ENCODE peak calls at places on chromosomes 12 and 14, in six cellular contexts. One of them, this sample, is unnamed.

GRCh38 chr12:80711866-80712265 is 4.4 kb downstream of the MYF6 start:
- DNase-seq in fibroblast of lung: no peak
- DNase-seq in prostate gland: no peak
- DNase-seq in KBM-7: no peak
- DNase-seq in amniotic stem cell: no peak
- DNase-seq in GM20000: no peak
- DNase-seq in this sample: no peak

GRCh38 chr12:70190252-70191010 is 52.8 kb upstream of the CNOT2 start:
- DNase-seq in fibroblast of lung: peak; percentile 41
- DNase-seq in prostate gland: no peak
- DNase-seq in KBM-7: no peak
- DNase-seq in amniotic stem cell: no peak
- DNase-seq in GM20000: no peak
- DNase-seq in this sample: no peak

GRCh38 chr12:25800101-25800500 is 158.4 kb upstream of the RASSF8 start:
- DNase-seq in fibroblast of lung: peak; percentile 37
- DNase-seq in prostate gland: no peak
- DNase-seq in KBM-7: peak; percentile 68
- DNase-seq in amniotic stem cell: no peak
- DNase-seq in GM20000: no peak
- DNase-seq in this sample: no peak

GRCh38 chr14:30791522-30792351 is 82.6 kb upstream of the COCH start:
- DNase-seq in fibroblast of lung: no peak
- DNase-seq in prostate gland: no peak
- DNase-seq in KBM-7: no peak
- DNase-seq in amniotic stem cell: no peak
- DNase-seq in GM20000: no peak
- DNase-seq in this sample: no peak

GRCh38 chr12:125145196-125145595 is 80.0 kb downstream of the AACS start:
- DNase-seq in fibroblast of lung: no peak
- DNase-seq in prostate gland: no peak
- DNase-seq in KBM-7: no peak
- DNase-seq in amniotic stem cell: no peak
- DNase-seq in GM20000: no peak
- DNase-seq in this sample: no peak

GRCh38 chr14:104361921-104362681 is 217.5 kb upstream of the C14orf180 start:
- DNase-seq in fibroblast of lung: no peak
- DNase-seq in prostate gland: no peak
- DNase-seq in KBM-7: no peak
- DNase-seq in amniotic stem cell: no peak
- DNase-seq in GM20000: no peak
- DNase-seq in this sample: no peak

GRCh38 chr14:91311284-91311662 is 66.8 kb upstream of the GPR68 start:
- DNase-seq in fibroblast of lung: no peak
- DNase-seq in prostate gland: no peak
- DNase-seq in KBM-7: no peak
- DNase-seq in amniotic stem cell: no peak
- DNase-seq in GM20000: no peak
- DNase-seq in this sample: no peak

GRCh38 chr12:1933342-1933992 is 15.0 kb upstream of the CACNA2D4 start:
- DNase-seq in fibroblast of lung: peak; percentile 77
- DNase-seq in prostate gland: no peak
- DNase-seq in KBM-7: peak; percentile 73
- DNase-seq in amniotic stem cell: no peak
- DNase-seq in GM20000: peak; percentile 76
- DNase-seq in this sample: no peak

GRCh38 chr12:56571131-56571530 is 49.5 kb downstream of the RBMS2 start:
- DNase-seq in fibroblast of lung: no peak
- DNase-seq in prostate gland: no peak
- DNase-seq in KBM-7: no peak
- DNase-seq in amniotic stem cell: no peak
- DNase-seq in GM20000: no peak
- DNase-seq in this sample: no peak

GRCh38 chr12:115468087-115468510 is 784.1 kb upstream of the TBX3 start:
- DNase-seq in fibroblast of lung: peak; percentile 33
- DNase-seq in prostate gland: no peak
- DNase-seq in KBM-7: no peak
- DNase-seq in amniotic stem cell: no peak
- DNase-seq in GM20000: no peak
- DNase-seq in this sample: no peak

GRCh38 chr12:129615001-129615400 is 288.8 kb downstream of the TMEM132D start:
- DNase-seq in fibroblast of lung: peak; percentile 77
- DNase-seq in prostate gland: no peak
- DNase-seq in KBM-7: no peak
- DNase-seq in amniotic stem cell: peak; percentile 59
- DNase-seq in GM20000: no peak
- DNase-seq in this sample: no peak

GRCh38 chr12:63321373-63321772 is 170.4 kb upstream of the AVPR1A start:
- DNase-seq in fibroblast of lung: no peak
- DNase-seq in prostate gland: no peak
- DNase-seq in KBM-7: no peak
- DNase-seq in amniotic stem cell: no peak
- DNase-seq in GM20000: no peak
- DNase-seq in this sample: no peak

GRCh38 chr12:123263196-123263817 is 8.3 kb downstream of the CDK2AP1 start:
- DNase-seq in fibroblast of lung: no peak
- DNase-seq in prostate gland: no peak
- DNase-seq in KBM-7: no peak
- DNase-seq in amniotic stem cell: no peak
- DNase-seq in GM20000: no peak
- DNase-seq in this sample: no peak

GRCh38 chr14:92039720-92040430 is at the start of gene TRIP11:
- DNase-seq in fibroblast of lung: peak; percentile 94
- DNase-seq in prostate gland: peak; percentile 94
- DNase-seq in KBM-7: peak; percentile 92
- DNase-seq in amniotic stem cell: peak; percentile 80
- DNase-seq in GM20000: peak; percentile 88
- DNase-seq in this sample: peak; percentile 83

GRCh38 chr12:111192657-111193056 is 176.2 kb downstream of the PHETA1 start:
- DNase-seq in fibroblast of lung: no peak
- DNase-seq in prostate gland: no peak
- DNase-seq in KBM-7: no peak
- DNase-seq in amniotic stem cell: no peak
- DNase-seq in GM20000: no peak
- DNase-seq in this sample: no peak

GRCh38 chr12:119631930-119632678 is 35.8 kb upstream of the PRKAB1 start:
- DNase-seq in fibroblast of lung: peak; percentile 72
- DNase-seq in prostate gland: no peak
- DNase-seq in KBM-7: no peak
- DNase-seq in amniotic stem cell: no peak
- DNase-seq in GM20000: no peak
- DNase-seq in this sample: no peak

GRCh38 chr12:69062838-69063237 is 129.9 kb upstream of the CPM start:
- DNase-seq in fibroblast of lung: no peak
- DNase-seq in prostate gland: no peak
- DNase-seq in KBM-7: no peak
- DNase-seq in amniotic stem cell: no peak
- DNase-seq in GM20000: no peak
- DNase-seq in this sample: no peak

GRCh38 chr12:1530592-1531159 is 63.7 kb downstream of the FBXL14 start:
- DNase-seq in fibroblast of lung: no peak
- DNase-seq in prostate gland: no peak
- DNase-seq in KBM-7: no peak
- DNase-seq in amniotic stem cell: no peak
- DNase-seq in GM20000: peak; percentile 73
- DNase-seq in this sample: no peak

GRCh38 chr14:24710403-24711063 is 76.5 kb upstream of the GZMB start:
- DNase-seq in fibroblast of lung: peak; percentile 40
- DNase-seq in prostate gland: peak; percentile 40
- DNase-seq in KBM-7: peak; percentile 62
- DNase-seq in amniotic stem cell: peak; percentile 2
- DNase-seq in GM20000: peak; percentile 52
- DNase-seq in this sample: no peak

GRCh38 chr14:20973501-20973900 is 16.3 kb upstream of the METTL17 start:
- DNase-seq in fibroblast of lung: no peak
- DNase-seq in prostate gland: no peak
- DNase-seq in KBM-7: no peak
- DNase-seq in amniotic stem cell: no peak
- DNase-seq in GM20000: no peak
- DNase-seq in this sample: no peak

GRCh38 chr14:52895000-52895399 is 55.9 kb downstream of the FERMT2 start:
- DNase-seq in fibroblast of lung: peak; percentile 65
- DNase-seq in prostate gland: no peak
- DNase-seq in KBM-7: peak; percentile 32
- DNase-seq in amniotic stem cell: no peak
- DNase-seq in GM20000: peak; percentile 11
- DNase-seq in this sample: no peak

GRCh38 chr12:68317047-68317667 is 15.0 kb downstream of the MDM1 start:
- DNase-seq in fibroblast of lung: peak; percentile 40
- DNase-seq in prostate gland: no peak
- DNase-seq in KBM-7: peak; percentile 47
- DNase-seq in amniotic stem cell: peak; percentile 60
- DNase-seq in GM20000: peak; percentile 35
- DNase-seq in this sample: no peak

GRCh38 chr14:100348253-100348729 is 25.2 kb downstream of the SLC25A47 start:
- DNase-seq in fibroblast of lung: no peak
- DNase-seq in prostate gland: no peak
- DNase-seq in KBM-7: no peak
- DNase-seq in amniotic stem cell: no peak
- DNase-seq in GM20000: no peak
- DNase-seq in this sample: no peak

GRCh38 chr12:115898670-115899069 is 378.8 kb downstream of the MED13L start:
- DNase-seq in fibroblast of lung: no peak
- DNase-seq in prostate gland: no peak
- DNase-seq in KBM-7: no peak
- DNase-seq in amniotic stem cell: no peak
- DNase-seq in GM20000: no peak
- DNase-seq in this sample: no peak

GRCh38 chr12:110282343-110282860 is 1.4 kb downstream of the ATP2A2 start:
- DNase-seq in fibroblast of lung: no peak
- DNase-seq in prostate gland: no peak
- DNase-seq in KBM-7: no peak
- DNase-seq in amniotic stem cell: no peak
- DNase-seq in GM20000: no peak
- DNase-seq in this sample: no peak

GRCh38 chr14:55707365-55707804 is 127.4 kb downstream of the KTN1 start:
- DNase-seq in fibroblast of lung: peak; percentile 60
- DNase-seq in prostate gland: peak; percentile 51
- DNase-seq in KBM-7: peak; percentile 27
- DNase-seq in amniotic stem cell: peak; percentile 35
- DNase-seq in GM20000: no peak
- DNase-seq in this sample: no peak

GRCh38 chr14:74243051-74243450 is 3.8 kb downstream of the VSX2 start:
- DNase-seq in fibroblast of lung: no peak
- DNase-seq in prostate gland: no peak
- DNase-seq in KBM-7: no peak
- DNase-seq in amniotic stem cell: no peak
- DNase-seq in GM20000: no peak
- DNase-seq in this sample: no peak

GRCh38 chr12:70180140-70180539 is 63.1 kb upstream of the CNOT2 start:
- DNase-seq in fibroblast of lung: no peak
- DNase-seq in prostate gland: no peak
- DNase-seq in KBM-7: no peak
- DNase-seq in amniotic stem cell: no peak
- DNase-seq in GM20000: no peak
- DNase-seq in this sample: no peak

GRCh38 chr12:75315518-75315917 is 14.6 kb downstream of the CAPS2 start:
- DNase-seq in fibroblast of lung: peak; percentile 82
- DNase-seq in prostate gland: no peak
- DNase-seq in KBM-7: no peak
- DNase-seq in amniotic stem cell: peak; percentile 22
- DNase-seq in GM20000: no peak
- DNase-seq in this sample: no peak

GRCh38 chr14:64549805-64550538 is at the start of gene PPP1R36:
- DNase-seq in fibroblast of lung: peak; percentile 26
- DNase-seq in prostate gland: no peak
- DNase-seq in KBM-7: peak; percentile 24
- DNase-seq in amniotic stem cell: no peak
- DNase-seq in GM20000: peak; percentile 61
- DNase-seq in this sample: peak; percentile 44

GRCh38 chr12:25236190-25236589 is 14.5 kb downstream of the KRAS start:
- DNase-seq in fibroblast of lung: peak; percentile 57
- DNase-seq in prostate gland: no peak
- DNase-seq in KBM-7: no peak
- DNase-seq in amniotic stem cell: no peak
- DNase-seq in GM20000: no peak
- DNase-seq in this sample: no peak

GRCh38 chr14:61662001-61662400 is 33.3 kb upstream of the HIF1A start:
- DNase-seq in fibroblast of lung: peak; percentile 49
- DNase-seq in prostate gland: no peak
- DNase-seq in KBM-7: no peak
- DNase-seq in amniotic stem cell: no peak
- DNase-seq in GM20000: no peak
- DNase-seq in this sample: no peak